ENCODE peak calls at places on chromosomes 3 and 15, in four cellular contexts. W is T-helper 17 cell; N is stimulated activated CD8-positive, alpha-beta memory T cell treated with anti-CD3 and anti-CD28 coated beads, Interleukin-7, amount 100 ng/mL, for 4 hours; Q is GM12892. Y is an unnamed sample.
A peak's percentile ranks its signal among the peaks of the same experiment; 100 is the strongest.

GRCh38 chr3:188567478-188568195 is 413.7 kb downstream of the LPP start:
- DNase-seq in N (no peak), W (no peak), Q (no peak), Y (no peak)

GRCh38 chr15:89019436-89019835 is 68.8 kb upstream of the ABHD2 start:
- DNase-seq in N (no peak), W (no peak), Q (no peak), Y (no peak)

GRCh38 chr3:177579419-177579818 is 382.1 kb upstream of the TBL1XR1 start:
- DNase-seq in W (no peak), Q (no peak), N (no peak), Y (no peak)

GRCh38 chr3:72234394-72234793 is 449.4 kb upstream of the PROK2 start:
- DNase-seq in N (no peak), Q (no peak), W (no peak), Y (no peak)

GRCh38 chr3:14423197-14423743 is 20.9 kb downstream of the SLC6A6 start:
- DNase-seq in W (no peak), Q (no peak), N (no peak), Y (no peak)

GRCh38 chr3:71944482-71944881 is 159.5 kb upstream of the PROK2 start:
- DNase-seq in Q (no peak), N (no peak), W (no peak), Y (no peak)

GRCh38 chr3:48748754-48749153 is 31.7 kb upstream of the IP6K2 start:
- DNase-seq in Q (no peak), N (no peak), W (no peak), Y (no peak)

GRCh38 chr15:90221251-90221900 is 12.4 kb downstream of the CIB1 start:
- DNase-seq in Q (peak; percentile 58), N (no peak), W (no peak), Y (peak; percentile 88)

GRCh38 chr3:106809633-106810460 is 567.4 kb upstream of the CCDC54 start:
- DNase-seq in Q (no peak), W (no peak), N (no peak), Y (no peak)

GRCh38 chr3:167952969-167953368 is 142.8 kb downstream of the GOLIM4 start:
- DNase-seq in W (no peak), N (no peak), Q (no peak), Y (no peak)

GRCh38 chr3:149599236-149599635 is 58.6 kb downstream of the WWTR1 start:
- DNase-seq in Q (no peak), N (no peak), W (no peak), Y (peak; percentile 87)

GRCh38 chr15:36612063-36612788 is 32.8 kb downstream of the CDIN1 start:
- DNase-seq in Q (no peak), N (no peak), W (no peak), Y (no peak)

GRCh38 chr3:151076626-151077025 is 8.8 kb upstream of the MED12L start:
- DNase-seq in Q (no peak), N (no peak), W (no peak), Y (no peak)

GRCh38 chr3:196962108-196962929 is 6.3 kb downstream of the PIGZ start:
- DNase-seq in Q (no peak), N (no peak), W (no peak), Y (no peak)

GRCh38 chr3:56700136-56700535 is 17.1 kb upstream of the TASOR start:
- DNase-seq in Q (no peak), N (no peak), W (no peak), Y (no peak)

GRCh38 chr15:43541785-43542184 is 24.4 kb downstream of the MAP1A start:
- DNase-seq in N (no peak), Q (no peak), W (no peak), Y (no peak)

GRCh38 chr3:15443826-15444524 is 16.6 kb downstream of the EAF1 start:
- DNase-seq in W (no peak), N (no peak), Q (no peak), Y (peak; percentile 58)

GRCh38 chr3:186121271-186121670 is 12.4 kb upstream of the ETV5 start:
- DNase-seq in W (no peak), Q (no peak), N (no peak), Y (no peak)

GRCh38 chr15:62895905-62896316 is 146.6 kb upstream of the TPM1 start:
- DNase-seq in N (no peak), Q (no peak), W (no peak), Y (no peak)

GRCh38 chr3:127027061-127027735 is 44.3 kb downstream of the PLXNA1 start:
- DNase-seq in W (no peak), Q (no peak), N (no peak), Y (no peak)

GRCh38 chr3:28042707-28043106 is 198.7 kb upstream of the CMC1 start:
- DNase-seq in Q (no peak), W (no peak), N (no peak), Y (no peak)

GRCh38 chr3:177201707-177202397 is 4.6 kb upstream of the TBL1XR1 start:
- DNase-seq in W (peak; percentile 16), Q (peak; percentile 48), N (peak; percentile 53), Y (peak; percentile 56)

Y was measured in ascending aorta.